ENCODE peak calls at places on chromosomes 12 and 14, in seven cellular contexts. N is lower lobe of right lung; I is left ventricle myocardium inferior; M is neural progenitor cell; J is GM12878; T is fibroblast of lung; W is naive thymus-derived CD4-positive, alpha-beta T cell. R is an unnamed sample.

GRCh38 chr12:42679402-42679801 is 89.9 kb upstream of the PRICKLE1 start:
- DNase-seq in M (no peak), T (peak; percentile 29), W (no peak), I (no peak), J (no peak), N (no peak), R (no peak)

GRCh38 chr14:73771848-73772705 is 57.9 kb upstream of the PNMA1 start:
- DNase-seq in J (peak; percentile 85), N (peak; percentile 74), T (peak; percentile 59), I (no peak), M (peak; percentile 44), W (peak; percentile 61), R (no peak)

GRCh38 chr12:66674495-66675122 is 4.3 kb downstream of the GRIP1 start:
- DNase-seq in M (no peak), J (no peak), T (no peak), W (no peak), N (no peak), I (no peak), R (no peak)

GRCh38 chr14:75025082-75025481 is 22.4 kb downstream of the EIF2B2 start:
- DNase-seq in T (no peak), I (no peak), M (no peak), N (no peak), W (no peak), J (no peak), R (no peak)

GRCh38 chr14:68079941-68080697 is 260.5 kb downstream of the RAD51B start:
- DNase-seq in W (no peak), N (no peak), I (no peak), J (no peak), T (no peak), M (no peak), R (no peak)

GRCh38 chr12:118052324-118053070 is 8.5 kb downstream of the WSB2 start:
- DNase-seq in T (peak; percentile 98), M (no peak), I (peak; percentile 72), J (no peak), W (no peak), N (peak; percentile 68), R (peak; percentile 96)

GRCh38 chr14:33692762-33693161 is 258.1 kb downstream of the EGLN3 start:
- DNase-seq in W (no peak), I (no peak), J (no peak), M (no peak), T (peak; percentile 80), N (no peak), R (no peak)

GRCh38 chr12:93571854-93572711 is at the start of gene SOCS2:
- DNase-seq in N (peak; percentile 55), T (peak; percentile 36), W (no peak), I (peak; percentile 38), M (peak; percentile 80), J (no peak), R (no peak)

GRCh38 chr12:19220861-19221466 is 91.4 kb downstream of the PLEKHA5 start:
- DNase-seq in T (peak; percentile 70), N (no peak), I (no peak), J (no peak), M (no peak), W (no peak), R (no peak)

GRCh38 chr14:92534863-92535654 is 21.5 kb downstream of the RIN3 start:
- DNase-seq in W (peak; percentile 61), M (no peak), I (no peak), N (no peak), T (no peak), J (no peak), R (no peak)

GRCh38 chr12:132471011-132471857 is 18.7 kb upstream of the FBRSL1 start:
- DNase-seq in W (no peak), J (no peak), I (no peak), M (no peak), N (no peak), T (no peak), R (no peak)

GRCh38 chr12:99147150-99147549 is 500.4 kb upstream of the GARIN6 start:
- DNase-seq in I (no peak), N (no peak), M (no peak), T (no peak), J (no peak), W (no peak), R (no peak)

GRCh38 chr12:108843187-108843586 is 14.2 kb downstream of the SSH1 start:
- DNase-seq in I (no peak), J (no peak), T (no peak), M (no peak), N (peak; percentile 47), W (no peak), R (no peak)
- H3K4me1 ChIP-seq in I (peaks cover 100% of the 10 kb centered on the region), J (peaks cover 17% of the 10 kb centered on the region), T (peaks cover 36% of the 10 kb centered on the region), M (peaks cover 20% of the 10 kb centered on the region), N (peaks cover 64% of the 10 kb centered on the region), W (peaks cover 14% of the 10 kb centered on the region), R (peaks cover 62% of the 10 kb centered on the region)

DNA sequence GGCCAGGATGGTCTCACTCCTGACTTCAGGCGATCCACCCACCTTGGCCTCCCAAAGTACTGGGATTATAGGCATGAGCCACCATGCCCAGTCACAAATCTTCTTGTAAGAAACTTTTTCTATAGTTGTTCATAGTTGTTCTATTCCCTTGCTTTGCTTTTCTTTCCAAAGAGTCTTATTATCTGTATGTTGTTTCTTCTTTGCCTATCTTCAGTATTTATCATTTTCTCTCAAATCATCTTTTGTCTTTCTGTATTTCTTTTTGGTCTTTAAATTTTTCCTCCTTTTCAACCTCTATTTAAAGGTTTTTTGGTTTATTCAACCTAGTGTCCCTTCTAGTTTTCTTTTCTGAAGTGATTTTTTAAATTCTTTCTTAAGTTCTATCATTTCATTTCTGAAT is 68.7 kb downstream of the LRP6 start:
- DNase-seq in W (no peak), J (no peak), M (no peak), T (no peak), N (no peak), I (no peak), R (no peak)
- H3K36me3 ChIP-seq in W (no peaks in the 10 kb centered on the region), J (no peaks in the 10 kb centered on the region), M (peaks cover 14% of the 10 kb centered on the region), T (no peaks in the 10 kb centered on the region), N (peaks cover 11% of the 10 kb centered on the region), I (peaks cover 25% of the 10 kb centered on the region), R (no peaks in the 10 kb centered on the region)

GRCh38 chr12:116140559-116140958 is 136.9 kb downstream of the MED13L start:
- DNase-seq in W (no peak), M (no peak), I (no peak), J (no peak), T (no peak), N (no peak), R (no peak)

GRCh38 chr12:116136340-116136739 is 141.2 kb downstream of the MED13L start:
- DNase-seq in I (no peak), M (no peak), N (no peak), T (peak; percentile 59), W (no peak), J (no peak), R (no peak)

GRCh38 chr12:116138380-116138779 is 139.1 kb downstream of the MED13L start:
- DNase-seq in W (no peak), I (no peak), M (peak; percentile 58), J (no peak), T (no peak), N (no peak), R (no peak)

GRCh38 chr12:116137318-116137717 is 140.2 kb downstream of the MED13L start:
- DNase-seq in W (no peak), T (no peak), M (no peak), J (no peak), I (no peak), N (no peak), R (no peak)

DNA sequence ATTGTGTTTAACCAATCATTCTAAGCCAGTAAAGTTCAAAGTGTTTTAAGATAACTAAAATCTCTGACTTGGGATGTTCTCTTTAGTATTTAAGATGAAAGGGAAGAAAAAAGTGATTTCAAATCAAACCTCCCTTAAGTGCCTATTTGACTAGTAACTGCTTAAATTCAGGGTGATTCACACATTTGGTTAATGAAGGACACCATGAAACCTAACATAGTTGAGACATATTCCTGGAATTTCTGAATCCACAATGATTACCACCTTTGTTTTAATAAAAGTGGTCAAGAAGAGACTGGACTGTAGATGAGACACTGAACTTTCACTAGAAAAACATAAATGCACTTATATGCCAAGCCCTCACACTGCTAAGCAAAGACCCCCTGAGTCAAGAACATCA is 138.7 kb downstream of the MED13L start:
- DNase-seq in M (no peak), T (no peak), I (no peak), N (no peak), W (no peak), J (no peak), R (no peak)
- H3K4me1 ChIP-seq in M (peaks cover 20% of the 10 kb centered on the region), T (peaks cover 24% of the 10 kb centered on the region), I (peaks cover 76% of the 10 kb centered on the region), N (peaks cover 65% of the 10 kb centered on the region), W (peaks cover 19% of the 10 kb centered on the region), J (peaks cover 19% of the 10 kb centered on the region), R (peaks cover 65% of the 10 kb centered on the region)

GRCh38 chr14:69096766-69097475 is 56.0 kb downstream of the DCAF5 start:
- DNase-seq in W (no peak), J (no peak), M (no peak), T (no peak), I (no peak), N (no peak), R (no peak)

GRCh38 chr14:69092840-69093422 is 60.0 kb downstream of the DCAF5 start:
- DNase-seq in M (no peak), T (no peak), I (no peak), J (no peak), W (no peak), N (no peak), R (no peak)

GRCh38 chr14:69091695-69092094 is 61.2 kb downstream of the DCAF5 start:
- DNase-seq in N (no peak), I (no peak), W (no peak), M (no peak), J (no peak), T (no peak), R (no peak)

GRCh38 chr14:69093551-69094421 is 59.1 kb downstream of the DCAF5 start:
- DNase-seq in T (peak; percentile 33), M (peak; percentile 39), I (no peak), N (no peak), W (no peak), J (no peak), R (no peak)

GRCh38 chr14:69094481-69094880 is 58.4 kb downstream of the DCAF5 start:
- DNase-seq in M (no peak), T (no peak), I (no peak), N (no peak), W (no peak), J (no peak), R (no peak)
- H3K36me3 ChIP-seq in M (peaks cover 5% of the 10 kb centered on the region), T (no peaks in the 10 kb centered on the region), I (peaks cover 27% of the 10 kb centered on the region), N (peaks cover 39% of the 10 kb centered on the region), W (peaks cover 23% of the 10 kb centered on the region), J (peaks cover 14% of the 10 kb centered on the region), R (no peaks in the 10 kb centered on the region)

GRCh38 chr14:90607141-90607540 is 209.1 kb downstream of the TTC7B start:
- DNase-seq in W (no peak), J (no peak), T (no peak), N (no peak), I (peak; percentile 41), M (no peak), R (no peak)
- H3K4me1 ChIP-seq in W (no peaks in the 10 kb centered on the region), J (no peaks in the 10 kb centered on the region), T (no peaks in the 10 kb centered on the region), N (peaks cover 25% of the 10 kb centered on the region), I (peaks cover 43% of the 10 kb centered on the region), M (peaks cover 61% of the 10 kb centered on the region), R (no peaks in the 10 kb centered on the region)